ENCODE peak calls at places on chromosomes 5 and 9, in ten cellular contexts. L is AG08396; C is ELF-1; S is H54; U is iPS-NIHi11; Z is AG10803; I is stimulated activated CD4-positive, alpha-beta T cell treated with anti-CD3 and anti-CD28 coated beads, Interleukin-12 subunit alpha, Interleukin-12 subunit beta, amount 100 ng/mL, for 4 hours; P is NCI-H774; Y is dermis microvascular lymphatic vessel endothelial cell; N is anterior cingulate cortex. R is an unnamed sample.

GRCh38 chr5:143550985-143551630 is 147.6 kb upstream of the NR3C1 start:
- DNase-seq in Y (no peak), Z (peak; percentile 55), U (no peak), C (no peak), I (no peak), N (no peak), S (no peak), P (no peak), L (no peak), R (no peak)

GRCh38 chr9:35687306-35687705 is 2.4 kb downstream of the TPM2 start:
- DNase-seq in I (no peak), Y (no peak), S (no peak), N (no peak), U (no peak), C (no peak), L (no peak), Z (no peak), P (no peak), R (no peak)

GRCh38 chr5:13250450-13251291 is 693.8 kb downstream of the DNAH5 start:
- DNase-seq in U (peak; percentile 54), C (no peak), L (peak; percentile 7), Z (peak; percentile 1), P (no peak), S (peak; percentile 16), Y (no peak), N (no peak), I (no peak), R (peak; percentile 15)

GRCh38 chr9:5375091-5375490 is 35.4 kb upstream of the RLN1 start:
- DNase-seq in Z (no peak), S (no peak), U (peak; percentile 13), C (no peak), I (peak; percentile 19), N (no peak), P (no peak), Y (no peak), L (no peak), R (no peak)

GRCh38 chr5:61866930-61867329 is 439.1 kb upstream of the KIF2A start:
- DNase-seq in I (no peak), L (peak; percentile 26), P (peak; percentile 44), N (no peak), Z (peak; percentile 71), S (peak; percentile 12), C (no peak), Y (no peak), U (no peak), R (no peak)

GRCh38 chr5:140240987-140241706 is 61.8 kb downstream of the PFDN1 start:
- DNase-seq in S (peak; percentile 66), Y (peak; percentile 87), Z (peak; percentile 88), U (peak; percentile 84), P (peak; percentile 68), N (peak; percentile 85), L (peak; percentile 88), C (peak; percentile 96), I (no peak), R (peak; percentile 58)

GRCh38 chr9:135378751-135379150 is 100.8 kb upstream of the PPP1R26 start:
- DNase-seq in Z (no peak), S (no peak), L (no peak), P (no peak), U (no peak), Y (no peak), C (no peak), I (no peak), N (no peak), R (no peak)

GRCh38 chr5:553874-554273 is 29.6 kb upstream of the SLC9A3 start:
- DNase-seq in N (no peak), L (no peak), U (peak; percentile 68), Z (no peak), Y (no peak), C (no peak), S (no peak), P (no peak), I (no peak), R (peak; percentile 76)

GRCh38 chr5:167639761-167640160 is 651.7 kb upstream of the WWC1 start:
- DNase-seq in S (no peak), I (no peak), L (no peak), C (no peak), Y (no peak), N (no peak), Z (peak; percentile 54), U (no peak), P (no peak), R (no peak)

GRCh38 chr5:141713616-141714309 is 31.7 kb upstream of the ARAP3 start:
- DNase-seq in P (no peak), I (no peak), Y (no peak), N (no peak), S (no peak), C (peak; percentile 67), U (no peak), L (no peak), Z (no peak), R (no peak)

GRCh38 chr5:6714221-6715041 is 1.2 kb downstream of the TENT4A start:
- DNase-seq in N (no peak), Y (no peak), C (no peak), S (peak; percentile 66), Z (no peak), P (peak; percentile 26), L (peak; percentile 57), I (peak; percentile 34), U (peak; percentile 57), R (no peak)

GRCh38 chr5:143554194-143554717 is 150.8 kb upstream of the NR3C1 start:
- DNase-seq in Z (peak; percentile 99), U (no peak), I (no peak), L (peak; percentile 65), C (no peak), N (no peak), Y (no peak), S (peak; percentile 45), P (no peak), R (no peak)

GRCh38 chr5:32193591-32193990 is 19.5 kb upstream of the GOLPH3 start:
- DNase-seq in Y (peak; percentile 96), I (no peak), L (peak; percentile 29), U (no peak), P (peak; percentile 97), S (no peak), N (peak; percentile 54), C (no peak), Z (peak; percentile 67), R (no peak)

GRCh38 chr5:61516946-61517345 is 184.9 kb downstream of the ZSWIM6 start:
- DNase-seq in S (no peak), P (no peak), C (no peak), U (no peak), I (no peak), N (no peak), L (no peak), Y (no peak), Z (no peak), R (no peak)

GRCh38 chr5:134148316-134148715 is 28.4 kb downstream of the SKP1 start:
- DNase-seq in Y (no peak), C (no peak), Z (no peak), I (no peak), S (no peak), P (no peak), L (no peak), N (no peak), U (no peak), R (no peak)

GRCh38 chr9:101235105-101235866 is 149.5 kb downstream of the BAAT start:
- DNase-seq in N (no peak), Y (peak; percentile 7), L (no peak), I (no peak), P (peak; percentile 29), S (no peak), Z (peak; percentile 12), C (peak; percentile 14), U (peak; percentile 47), R (no peak)

GRCh38 chr5:124421584-124421983 is 324.9 kb downstream of the ZNF608 start:
- DNase-seq in I (no peak), Y (no peak), S (no peak), N (no peak), Z (no peak), P (no peak), C (no peak), L (no peak), U (no peak), R (no peak)

GRCh38 chr9:11356101-11356500 is 743.3 kb upstream of the PTPRD start:
- DNase-seq in N (no peak), P (no peak), Y (no peak), L (no peak), C (no peak), S (no peak), U (no peak), I (no peak), Z (no peak), R (no peak)

GRCh38 chr5:33170414-33170813 is 270.4 kb upstream of the TARS1 start:
- DNase-seq in Z (no peak), C (no peak), N (no peak), Y (no peak), U (no peak), P (no peak), S (no peak), L (no peak), I (no peak), R (no peak)

GRCh38 chr9:69564557-69564956 is 107.6 kb downstream of the APBA1 start:
- DNase-seq in L (no peak), C (no peak), N (no peak), I (no peak), Z (peak; percentile 31), U (no peak), Y (no peak), S (no peak), P (no peak), R (no peak)

GRCh38 chr9:75084081-75084672 is 3.8 kb downstream of the NMRK1 start:
- DNase-seq in C (peak; percentile 28), S (no peak), N (no peak), I (no peak), Y (no peak), L (no peak), U (no peak), P (no peak), Z (no peak), R (no peak)

GRCh38 chr5:143537056-143537455 is 133.6 kb upstream of the NR3C1 start:
- DNase-seq in L (no peak), I (no peak), P (no peak), U (no peak), Z (no peak), N (no peak), Y (no peak), S (no peak), C (no peak), R (no peak)

GRCh38 chr9:134551176-134551575 is 90.4 kb upstream of the COL5A1 start:
- DNase-seq in Y (no peak), P (no peak), L (no peak), I (no peak), Z (no peak), C (no peak), N (no peak), S (no peak), U (no peak), R (no peak)

GRCh38 chr5:14038341-14038959 is 94.0 kb upstream of the DNAH5 start:
- DNase-seq in C (no peak), S (peak; percentile 61), Y (no peak), L (peak; percentile 61), Z (peak; percentile 85), U (no peak), N (no peak), P (no peak), I (no peak), R (peak; percentile 88)

GRCh38 chr5:172777381-172778222 is 6.6 kb upstream of the DUSP1 start:
- DNase-seq in C (no peak), S (no peak), I (peak; percentile 68), Z (peak; percentile 89), Y (peak; percentile 85), P (no peak), N (peak; percentile 54), L (peak; percentile 71), U (no peak), R (peak; percentile 84)

GRCh38 chr9:87160148-87161107 is 213.1 kb upstream of the GAS1 start:
- DNase-seq in L (no peak), I (no peak), P (no peak), Y (no peak), S (no peak), U (no peak), C (no peak), Z (no peak), N (no peak), R (no peak)

GRCh38 chr5:97476852-97477534 is 293.9 kb upstream of the RIOK2 start:
- DNase-seq in Y (no peak), Z (no peak), N (no peak), P (no peak), U (no peak), C (no peak), I (no peak), S (no peak), L (no peak), R (no peak)

GRCh38 chr5:174606153-174606552 is 118.2 kb upstream of the MSX2 start:
- DNase-seq in P (no peak), I (no peak), L (no peak), N (no peak), Y (no peak), U (no peak), S (no peak), C (no peak), Z (no peak), R (no peak)